ENCODE peak calls at places on chromosome 15, in seven cellular contexts. One of them, this sample, is unnamed. For H3K27me3 and H3K4me1, the result is how much of the 10 kb centered on the place peaks cover.

GRCh38 chr15:65087873-65088642 is 11.5 kb downstream of the KBTBD13 start:
- DNase-seq in effector memory CD4-positive, alpha-beta T cell: no peak
- DNase-seq in neuronal stem cell: no peak
- DNase-seq in breast epithelium: no peak
- DNase-seq in sigmoid colon: peak
- DNase-seq in psoas muscle: no peak
- DNase-seq in lower lobe of right lung: peak
- DNase-seq in this sample: no peak

GRCh38 chr15:72169921-72170611 is 27.5 kb downstream of the GRAMD2A start:
- DNase-seq in lower lobe of right lung: no peak
- DNase-seq in psoas muscle: no peak
- DNase-seq in effector memory CD4-positive, alpha-beta T cell: no peak
- DNase-seq in sigmoid colon: no peak
- DNase-seq in neuronal stem cell: no peak
- DNase-seq in breast epithelium: no peak
- DNase-seq in this sample: no peak

GRCh38 chr15:69045810-69046209 is 31.3 kb downstream of the NOX5 start:
- DNase-seq in lower lobe of right lung: no peak
- DNase-seq in neuronal stem cell: no peak
- DNase-seq in breast epithelium: no peak
- DNase-seq in sigmoid colon: no peak
- DNase-seq in psoas muscle: no peak
- DNase-seq in effector memory CD4-positive, alpha-beta T cell: no peak
- DNase-seq in this sample: no peak

GRCh38 chr15:28933710-28934445 is 48.1 kb downstream of the APBA2 start:
- DNase-seq in psoas muscle: no peak
- DNase-seq in neuronal stem cell: no peak
- DNase-seq in sigmoid colon: peak
- DNase-seq in breast epithelium: no peak
- DNase-seq in lower lobe of right lung: no peak
- DNase-seq in effector memory CD4-positive, alpha-beta T cell: no peak
- DNase-seq in this sample: no peak

GRCh38 chr15:71748327-71748726 is 62.0 kb upstream of the NR2E3 start:
- DNase-seq in psoas muscle: no peak
- DNase-seq in breast epithelium: no peak
- DNase-seq in neuronal stem cell: no peak
- DNase-seq in lower lobe of right lung: no peak
- DNase-seq in effector memory CD4-positive, alpha-beta T cell: no peak
- DNase-seq in sigmoid colon: no peak
- DNase-seq in this sample: no peak

GRCh38 chr15:38093931-38094330 is 158.7 kb upstream of the SPRED1 start:
- DNase-seq in sigmoid colon: no peak
- DNase-seq in lower lobe of right lung: no peak
- DNase-seq in effector memory CD4-positive, alpha-beta T cell: no peak
- DNase-seq in breast epithelium: no peak
- DNase-seq in neuronal stem cell: no peak
- DNase-seq in psoas muscle: no peak
- DNase-seq in this sample: no peak

GRCh38 chr15:41429003-41429890 is 12.4 kb downstream of the RTF1 start:
- DNase-seq in sigmoid colon: peak
- DNase-seq in neuronal stem cell: no peak
- DNase-seq in breast epithelium: no peak
- DNase-seq in lower lobe of right lung: no peak
- DNase-seq in psoas muscle: no peak
- DNase-seq in effector memory CD4-positive, alpha-beta T cell: no peak
- DNase-seq in this sample: no peak

GRCh38 chr15:35194296-35194695 is 109.2 kb upstream of the NANOGP8 start:
- DNase-seq in breast epithelium: no peak
- DNase-seq in psoas muscle: no peak
- DNase-seq in lower lobe of right lung: no peak
- DNase-seq in sigmoid colon: no peak
- DNase-seq in effector memory CD4-positive, alpha-beta T cell: no peak
- DNase-seq in neuronal stem cell: no peak
- DNase-seq in this sample: no peak

GRCh38 chr15:33326908-33327307 is 16.1 kb downstream of the RYR3 start:
- DNase-seq in neuronal stem cell: no peak
- DNase-seq in lower lobe of right lung: no peak
- DNase-seq in sigmoid colon: no peak
- DNase-seq in effector memory CD4-positive, alpha-beta T cell: no peak
- DNase-seq in breast epithelium: no peak
- DNase-seq in psoas muscle: no peak
- DNase-seq in this sample: no peak

GRCh38 chr15:78003539-78004008 is 73.9 kb downstream of the TBC1D2B start:
- DNase-seq in breast epithelium: no peak
- DNase-seq in lower lobe of right lung: no peak
- DNase-seq in psoas muscle: no peak
- DNase-seq in neuronal stem cell: no peak
- DNase-seq in effector memory CD4-positive, alpha-beta T cell: no peak
- DNase-seq in sigmoid colon: peak
- DNase-seq in this sample: peak

GRCh38 chr15:79432345-79433311 is 492 bp downstream of the MINAR1 start:
- DNase-seq in lower lobe of right lung: no peak
- DNase-seq in breast epithelium: no peak
- DNase-seq in psoas muscle: no peak
- DNase-seq in sigmoid colon: no peak
- DNase-seq in effector memory CD4-positive, alpha-beta T cell: no peak
- DNase-seq in neuronal stem cell: no peak
- DNase-seq in this sample: no peak
- H3K4me3 ChIP-seq in lower lobe of right lung: peak
- H3K4me3 ChIP-seq in breast epithelium: peak
- H3K4me3 ChIP-seq in psoas muscle: peak
- H3K4me3 ChIP-seq in sigmoid colon: peak
- H3K4me3 ChIP-seq in effector memory CD4-positive, alpha-beta T cell: no peak
- H3K4me3 ChIP-seq in neuronal stem cell: peak
- H3K4me3 ChIP-seq in this sample: peak

DNA sequence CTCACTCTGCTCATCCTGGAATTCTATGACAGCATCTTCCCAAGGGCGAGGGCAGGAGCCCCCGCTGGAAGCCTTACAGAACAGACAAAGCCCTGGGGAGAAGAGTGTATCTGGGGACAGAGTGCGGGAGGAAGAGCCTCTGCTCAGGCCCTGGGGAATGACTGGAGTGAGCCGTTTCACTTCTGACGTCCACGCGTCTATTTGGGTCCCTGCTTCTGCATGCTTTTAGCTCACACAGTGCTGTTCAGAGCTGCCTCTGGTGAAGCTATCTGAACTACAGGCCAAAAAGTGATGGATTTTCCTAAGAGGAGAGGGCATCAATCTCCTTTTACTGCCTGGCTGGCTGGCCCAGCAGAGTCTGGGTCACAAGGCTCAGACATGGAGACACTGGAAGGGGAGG is 311.9 kb downstream of the NTRK3 start:
- DNase-seq in lower lobe of right lung: no peak
- DNase-seq in effector memory CD4-positive, alpha-beta T cell: no peak
- DNase-seq in breast epithelium: no peak
- DNase-seq in psoas muscle: no peak
- DNase-seq in sigmoid colon: no peak
- DNase-seq in neuronal stem cell: no peak
- DNase-seq in this sample: no peak
- H3K27me3 ChIP-seq in lower lobe of right lung: under half
- H3K27me3 ChIP-seq in effector memory CD4-positive, alpha-beta T cell: under half
- H3K27me3 ChIP-seq in breast epithelium: under half
- H3K27me3 ChIP-seq in psoas muscle: under half
- H3K27me3 ChIP-seq in sigmoid colon: under half
- H3K27me3 ChIP-seq in neuronal stem cell: under half
- H3K27me3 ChIP-seq in this sample: under half

DNA sequence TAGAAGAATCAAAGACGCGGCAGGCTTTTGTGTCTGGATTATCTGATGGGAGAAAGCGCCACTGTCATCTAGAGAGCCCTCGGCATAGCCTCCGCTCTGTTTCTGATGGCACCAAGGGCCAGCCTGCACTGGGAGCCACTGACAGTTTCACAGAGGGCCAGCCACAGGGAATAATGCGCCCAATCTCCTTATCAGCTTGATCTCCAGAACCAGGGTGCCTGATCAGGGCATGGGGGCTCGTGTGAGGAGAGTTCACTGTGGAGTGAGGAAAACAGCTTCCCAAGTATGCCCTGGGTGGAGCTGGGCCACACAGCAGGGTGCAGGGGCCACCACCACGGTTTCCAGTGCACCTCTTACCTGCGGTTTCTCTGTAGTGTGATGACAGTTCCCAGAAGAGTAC is 29.8 kb upstream of the CLK3 start:
- DNase-seq in psoas muscle: no peak
- DNase-seq in neuronal stem cell: no peak
- DNase-seq in sigmoid colon: no peak
- DNase-seq in effector memory CD4-positive, alpha-beta T cell: no peak
- DNase-seq in breast epithelium: no peak
- DNase-seq in lower lobe of right lung: no peak
- DNase-seq in this sample: no peak
- H3K4me1 ChIP-seq in psoas muscle: under half
- H3K4me1 ChIP-seq in neuronal stem cell: under half
- H3K4me1 ChIP-seq in sigmoid colon: under half
- H3K4me1 ChIP-seq in effector memory CD4-positive, alpha-beta T cell: under half
- H3K4me1 ChIP-seq in breast epithelium: under half
- H3K4me1 ChIP-seq in lower lobe of right lung: under half
- H3K4me1 ChIP-seq in this sample: under half

DNA sequence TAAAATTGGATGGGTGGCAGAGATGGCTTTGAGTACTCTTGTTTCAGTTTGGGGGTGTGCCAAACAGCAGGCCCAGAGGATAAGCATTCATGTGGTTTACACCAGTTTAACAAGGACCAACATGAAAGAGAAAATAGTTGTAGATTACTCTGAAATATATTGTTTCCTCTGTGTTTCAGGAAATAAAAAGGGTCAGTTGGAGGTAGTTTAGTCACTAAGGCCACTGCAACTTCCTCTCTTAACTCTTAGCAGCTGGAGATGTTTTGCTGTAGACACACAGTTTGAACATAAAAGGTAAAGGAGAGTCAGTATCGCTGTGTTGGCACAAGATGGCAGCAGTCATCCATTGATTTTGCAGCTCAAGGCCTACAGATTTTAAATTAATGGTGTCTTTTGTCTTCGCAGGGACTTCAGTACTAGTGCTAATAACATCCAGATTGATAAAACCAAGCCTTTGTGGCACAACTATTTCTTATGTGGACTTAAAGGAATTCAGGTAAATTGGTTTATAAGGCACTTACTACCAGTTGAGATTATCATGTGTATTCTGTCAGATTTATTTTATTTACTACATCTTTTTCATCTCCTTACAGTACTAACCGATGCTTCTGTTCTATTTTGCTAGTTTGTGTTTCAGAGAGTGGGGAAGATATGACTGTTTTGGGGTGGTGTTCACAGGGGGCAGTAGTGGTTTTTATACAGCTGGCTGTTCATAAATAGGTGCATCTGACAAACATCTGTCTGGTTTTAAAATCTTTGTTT is 65.6 kb downstream of the GALK2 start:
- DNase-seq in breast epithelium: no peak
- DNase-seq in sigmoid colon: peak
- DNase-seq in neuronal stem cell: peak
- DNase-seq in effector memory CD4-positive, alpha-beta T cell: no peak
- DNase-seq in psoas muscle: peak
- DNase-seq in lower lobe of right lung: no peak
- DNase-seq in this sample: no peak
- H3K4me3 ChIP-seq in breast epithelium: no peak
- H3K4me3 ChIP-seq in sigmoid colon: no peak
- H3K4me3 ChIP-seq in neuronal stem cell: no peak
- H3K4me3 ChIP-seq in effector memory CD4-positive, alpha-beta T cell: no peak
- H3K4me3 ChIP-seq in psoas muscle: no peak
- H3K4me3 ChIP-seq in lower lobe of right lung: no peak
- H3K4me3 ChIP-seq in this sample: no peak

GRCh38 chr15:51251591-51251990 is 86.8 kb downstream of the CYP19A1 start:
- DNase-seq in sigmoid colon: no peak
- DNase-seq in neuronal stem cell: no peak
- DNase-seq in breast epithelium: no peak
- DNase-seq in psoas muscle: no peak
- DNase-seq in lower lobe of right lung: no peak
- DNase-seq in effector memory CD4-positive, alpha-beta T cell: no peak
- DNase-seq in this sample: no peak
- H3K27me3 ChIP-seq in sigmoid colon: under half
- H3K27me3 ChIP-seq in neuronal stem cell: under half
- H3K27me3 ChIP-seq in breast epithelium: under half
- H3K27me3 ChIP-seq in psoas muscle: under half
- H3K27me3 ChIP-seq in lower lobe of right lung: under half
- H3K27me3 ChIP-seq in effector memory CD4-positive, alpha-beta T cell: under half
- H3K27me3 ChIP-seq in this sample: under half